ENCODE peak calls at places on chromosomes 5 and 9, in ten cellular contexts. One of them, this sample, is unnamed.

GRCh38 chr9:130331573-130331972 is 66.0 kb downstream of the HMCN2 start:
- DNase-seq in left ventricle myocardium superior: peak
- DNase-seq in hepatic stellate cell: peak
- DNase-seq in RCC 7860: no peak
- DNase-seq in T1000: no peak
- DNase-seq in substantia nigra: no peak
- DNase-seq in A172: no peak
- DNase-seq in psoas muscle: peak
- DNase-seq in T-helper 9 cell: no peak
- DNase-seq in stimulated activated CD4-positive, alpha-beta T cell treated with anti-CD3 and anti-CD28 coated beads, Interleukin-4, amount 100 ng/mL, for 1 hour: no peak
- DNase-seq in this sample: peak

GRCh38 chr9:15499108-15499507 is 11.7 kb downstream of the PSIP1 start:
- DNase-seq in RCC 7860: no peak
- DNase-seq in left ventricle myocardium superior: no peak
- DNase-seq in T-helper 9 cell: no peak
- DNase-seq in A172: no peak
- DNase-seq in substantia nigra: no peak
- DNase-seq in hepatic stellate cell: no peak
- DNase-seq in stimulated activated CD4-positive, alpha-beta T cell treated with anti-CD3 and anti-CD28 coated beads, Interleukin-4, amount 100 ng/mL, for 1 hour: no peak
- DNase-seq in T1000: no peak
- DNase-seq in psoas muscle: no peak
- DNase-seq in this sample: no peak

GRCh38 chr5:64166201-64166959 is 737 bp downstream of the RNF180 start:
- DNase-seq in psoas muscle: no peak
- DNase-seq in T1000: no peak
- DNase-seq in left ventricle myocardium superior: peak
- DNase-seq in RCC 7860: no peak
- DNase-seq in substantia nigra: no peak
- DNase-seq in hepatic stellate cell: peak
- DNase-seq in A172: no peak
- DNase-seq in T-helper 9 cell: no peak
- DNase-seq in stimulated activated CD4-positive, alpha-beta T cell treated with anti-CD3 and anti-CD28 coated beads, Interleukin-4, amount 100 ng/mL, for 1 hour: no peak
- DNase-seq in this sample: peak

GRCh38 chr9:131645078-131645776 is 94.6 kb downstream of the RAPGEF1 start:
- DNase-seq in left ventricle myocardium superior: no peak
- DNase-seq in substantia nigra: no peak
- DNase-seq in T-helper 9 cell: no peak
- DNase-seq in T1000: no peak
- DNase-seq in A172: no peak
- DNase-seq in RCC 7860: no peak
- DNase-seq in hepatic stellate cell: peak
- DNase-seq in psoas muscle: no peak
- DNase-seq in stimulated activated CD4-positive, alpha-beta T cell treated with anti-CD3 and anti-CD28 coated beads, Interleukin-4, amount 100 ng/mL, for 1 hour: no peak
- DNase-seq in this sample: no peak

GRCh38 chr5:180301253-180301652 is 9.4 kb upstream of the MAPK9 start:
- DNase-seq in hepatic stellate cell: no peak
- DNase-seq in T1000: no peak
- DNase-seq in left ventricle myocardium superior: no peak
- DNase-seq in stimulated activated CD4-positive, alpha-beta T cell treated with anti-CD3 and anti-CD28 coated beads, Interleukin-4, amount 100 ng/mL, for 1 hour: no peak
- DNase-seq in RCC 7860: no peak
- DNase-seq in psoas muscle: no peak
- DNase-seq in T-helper 9 cell: no peak
- DNase-seq in substantia nigra: no peak
- DNase-seq in A172: no peak
- DNase-seq in this sample: peak

GRCh38 chr5:179287071-179287470 is 58.2 kb downstream of the ADAMTS2 start:
- DNase-seq in left ventricle myocardium superior: peak
- DNase-seq in hepatic stellate cell: no peak
- DNase-seq in RCC 7860: no peak
- DNase-seq in T-helper 9 cell: no peak
- DNase-seq in A172: no peak
- DNase-seq in psoas muscle: peak
- DNase-seq in stimulated activated CD4-positive, alpha-beta T cell treated with anti-CD3 and anti-CD28 coated beads, Interleukin-4, amount 100 ng/mL, for 1 hour: no peak
- DNase-seq in substantia nigra: no peak
- DNase-seq in T1000: no peak
- DNase-seq in this sample: peak

GRCh38 chr5:115033861-115034260 is 135.8 kb downstream of the TRIM36 start:
- DNase-seq in hepatic stellate cell: no peak
- DNase-seq in RCC 7860: no peak
- DNase-seq in substantia nigra: no peak
- DNase-seq in T-helper 9 cell: no peak
- DNase-seq in psoas muscle: no peak
- DNase-seq in A172: no peak
- DNase-seq in T1000: no peak
- DNase-seq in stimulated activated CD4-positive, alpha-beta T cell treated with anti-CD3 and anti-CD28 coated beads, Interleukin-4, amount 100 ng/mL, for 1 hour: no peak
- DNase-seq in left ventricle myocardium superior: no peak
- DNase-seq in this sample: no peak

GRCh38 chr5:15933481-15934207 is 245.9 kb downstream of the MARCHF11 start:
- DNase-seq in T1000: no peak
- DNase-seq in RCC 7860: no peak
- DNase-seq in hepatic stellate cell: no peak
- DNase-seq in stimulated activated CD4-positive, alpha-beta T cell treated with anti-CD3 and anti-CD28 coated beads, Interleukin-4, amount 100 ng/mL, for 1 hour: no peak
- DNase-seq in T-helper 9 cell: no peak
- DNase-seq in psoas muscle: no peak
- DNase-seq in A172: peak
- DNase-seq in left ventricle myocardium superior: no peak
- DNase-seq in substantia nigra: no peak
- DNase-seq in this sample: no peak

GRCh38 chr9:131656356-131657030 is 83.4 kb downstream of the RAPGEF1 start:
- DNase-seq in RCC 7860: no peak
- DNase-seq in left ventricle myocardium superior: peak
- DNase-seq in T-helper 9 cell: peak
- DNase-seq in psoas muscle: peak
- DNase-seq in substantia nigra: peak
- DNase-seq in stimulated activated CD4-positive, alpha-beta T cell treated with anti-CD3 and anti-CD28 coated beads, Interleukin-4, amount 100 ng/mL, for 1 hour: peak
- DNase-seq in hepatic stellate cell: no peak
- DNase-seq in T1000: no peak
- DNase-seq in A172: no peak
- DNase-seq in this sample: peak

GRCh38 chr5:102411-103043 is 10.6 kb downstream of the PLEKHG4B start:
- DNase-seq in hepatic stellate cell: no peak
- DNase-seq in T1000: no peak
- DNase-seq in RCC 7860: no peak
- DNase-seq in stimulated activated CD4-positive, alpha-beta T cell treated with anti-CD3 and anti-CD28 coated beads, Interleukin-4, amount 100 ng/mL, for 1 hour: no peak
- DNase-seq in A172: no peak
- DNase-seq in psoas muscle: no peak
- DNase-seq in left ventricle myocardium superior: no peak
- DNase-seq in substantia nigra: no peak
- DNase-seq in T-helper 9 cell: no peak
- DNase-seq in this sample: no peak

GRCh38 chr5:102701748-102702147 is 53.4 kb upstream of the PAM start:
- DNase-seq in left ventricle myocardium superior: no peak
- DNase-seq in psoas muscle: no peak
- DNase-seq in stimulated activated CD4-positive, alpha-beta T cell treated with anti-CD3 and anti-CD28 coated beads, Interleukin-4, amount 100 ng/mL, for 1 hour: no peak
- DNase-seq in T1000: no peak
- DNase-seq in A172: no peak
- DNase-seq in T-helper 9 cell: no peak
- DNase-seq in hepatic stellate cell: no peak
- DNase-seq in RCC 7860: no peak
- DNase-seq in substantia nigra: no peak
- DNase-seq in this sample: no peak

GRCh38 chr9:72473474-72474241 is 47.8 kb upstream of the TMC1 start:
- DNase-seq in left ventricle myocardium superior: no peak
- DNase-seq in psoas muscle: no peak
- DNase-seq in hepatic stellate cell: no peak
- DNase-seq in T1000: no peak
- DNase-seq in RCC 7860: peak
- DNase-seq in stimulated activated CD4-positive, alpha-beta T cell treated with anti-CD3 and anti-CD28 coated beads, Interleukin-4, amount 100 ng/mL, for 1 hour: no peak
- DNase-seq in substantia nigra: no peak
- DNase-seq in T-helper 9 cell: no peak
- DNase-seq in A172: peak
- DNase-seq in this sample: no peak

GRCh38 chr5:110510146-110510545 is 216.3 kb downstream of the TMEM232 start:
- DNase-seq in hepatic stellate cell: no peak
- DNase-seq in stimulated activated CD4-positive, alpha-beta T cell treated with anti-CD3 and anti-CD28 coated beads, Interleukin-4, amount 100 ng/mL, for 1 hour: no peak
- DNase-seq in substantia nigra: no peak
- DNase-seq in psoas muscle: no peak
- DNase-seq in left ventricle myocardium superior: no peak
- DNase-seq in T1000: no peak
- DNase-seq in A172: no peak
- DNase-seq in RCC 7860: no peak
- DNase-seq in T-helper 9 cell: no peak
- DNase-seq in this sample: no peak

This sample was measured in sigmoid colon.